ENCODE peak calls at places on chromosomes 3 and 15, in five cellular contexts. One of them, this sample, is unnamed.

GRCh38 chr15:58387130-58387529 is 44.7 kb upstream of the LIPC start:
- DNase-seq in testis: no peak
- DNase-seq in GM23338: no peak
- DNase-seq in kidney: no peak
- DNase-seq in tibial artery: no peak
- DNase-seq in this sample: no peak

GRCh38 chr3:55159711-55160110 is 231.9 kb upstream of the LRTM1 start:
- DNase-seq in GM23338: no peak
- DNase-seq in testis: no peak
- DNase-seq in tibial artery: no peak
- DNase-seq in kidney: no peak
- DNase-seq in this sample: no peak

GRCh38 chr3:158794936-158795518 is 6.8 kb upstream of the MFSD1 start:
- DNase-seq in tibial artery: no peak
- DNase-seq in testis: no peak
- DNase-seq in GM23338: peak; percentile 63
- DNase-seq in kidney: no peak
- DNase-seq in this sample: no peak

GRCh38 chr3:197015790-197016705 is 13.6 kb downstream of the MELTF start:
- DNase-seq in testis: no peak
- DNase-seq in tibial artery: no peak
- DNase-seq in GM23338: no peak
- DNase-seq in kidney: no peak
- DNase-seq in this sample: no peak

GRCh38 chr15:71054286-71054952 is 60.9 kb upstream of the THSD4 start:
- DNase-seq in kidney: no peak
- DNase-seq in testis: no peak
- DNase-seq in tibial artery: no peak
- DNase-seq in GM23338: no peak
- DNase-seq in this sample: no peak

GRCh38 chr15:68364028-68364659 is 67.8 kb downstream of the ITGA11 start:
- DNase-seq in kidney: no peak
- DNase-seq in tibial artery: peak; percentile 53
- DNase-seq in GM23338: no peak
- DNase-seq in testis: peak; percentile 91
- DNase-seq in this sample: no peak

GRCh38 chr15:76312540-76313174 is 1.4 kb upstream of the ETFA start:
- DNase-seq in GM23338: no peak
- DNase-seq in kidney: no peak
- DNase-seq in testis: no peak
- DNase-seq in tibial artery: no peak
- DNase-seq in this sample: peak; percentile 56

GRCh38 chr15:69149163-69149562 is 11.3 kb upstream of the GLCE start:
- DNase-seq in tibial artery: no peak
- DNase-seq in testis: no peak
- DNase-seq in GM23338: no peak
- DNase-seq in kidney: no peak
- DNase-seq in this sample: no peak

GRCh38 chr3:128215800-128216495 is 62.7 kb downstream of the EEFSEC start:
- DNase-seq in GM23338: peak; percentile 39
- DNase-seq in testis: no peak
- DNase-seq in tibial artery: no peak
- DNase-seq in kidney: no peak
- DNase-seq in this sample: no peak

GRCh38 chr3:160200328-160200727 is 24.9 kb upstream of the C3orf80 start:
- DNase-seq in kidney: no peak
- DNase-seq in GM23338: no peak
- DNase-seq in testis: no peak
- DNase-seq in tibial artery: no peak
- DNase-seq in this sample: no peak

GRCh38 chr3:190097025-190097424 is 23.7 kb downstream of the P3H2 start:
- DNase-seq in kidney: no peak
- DNase-seq in GM23338: no peak
- DNase-seq in testis: no peak
- DNase-seq in tibial artery: no peak
- DNase-seq in this sample: no peak

GRCh38 chr3:190092250-190092649 is 28.4 kb downstream of the P3H2 start:
- DNase-seq in GM23338: no peak
- DNase-seq in kidney: no peak
- DNase-seq in testis: no peak
- DNase-seq in tibial artery: no peak
- DNase-seq in this sample: no peak

GRCh38 chr3:190097617-190098016 is 23.1 kb downstream of the P3H2 start:
- DNase-seq in GM23338: peak; percentile 57
- DNase-seq in testis: no peak
- DNase-seq in kidney: peak; percentile 41
- DNase-seq in tibial artery: no peak
- DNase-seq in this sample: no peak

GRCh38 chr3:190096345-190096744 is 24.4 kb downstream of the P3H2 start:
- DNase-seq in tibial artery: no peak
- DNase-seq in GM23338: no peak
- DNase-seq in testis: no peak
- DNase-seq in kidney: no peak
- DNase-seq in this sample: no peak

DNA sequence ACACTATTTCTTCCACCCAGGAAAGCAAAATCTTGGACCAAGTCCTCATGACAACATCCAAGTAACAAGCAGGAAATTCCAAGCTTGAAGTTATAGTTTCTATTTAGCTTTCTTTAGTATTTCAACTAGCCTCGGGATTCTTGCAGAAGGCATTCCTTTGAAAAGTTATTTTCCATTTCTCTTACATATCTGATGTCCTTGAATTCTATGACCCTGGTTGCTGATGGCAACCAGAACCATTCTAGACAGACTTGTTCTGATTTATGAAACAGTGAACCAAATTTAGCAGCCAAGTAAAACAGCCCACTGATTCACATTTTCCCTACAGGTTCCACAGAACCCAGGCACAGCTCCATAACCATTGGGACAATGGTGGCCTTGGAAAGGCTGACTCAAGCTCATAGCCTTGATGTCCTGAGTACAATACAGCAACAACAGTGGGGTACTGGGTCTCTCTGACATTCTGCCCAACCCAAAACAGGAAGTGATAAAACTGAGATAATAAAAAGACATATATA is 26.4 kb downstream of the P3H2 start:
- DNase-seq in testis: no peak
- DNase-seq in tibial artery: no peak
- DNase-seq in kidney: no peak
- DNase-seq in GM23338: no peak
- DNase-seq in this sample: no peak
- H3K4me3 ChIP-seq in testis: no peak overlapping the region
- H3K4me3 ChIP-seq in tibial artery: no peak overlapping the region
- H3K4me3 ChIP-seq in kidney: no peak overlapping the region
- H3K4me3 ChIP-seq in GM23338: no peak overlapping the region
- H3K4me3 ChIP-seq in this sample: no peak overlapping the region

GRCh38 chr15:50046868-50047267 is 72.2 kb downstream of the ATP8B4 start:
- DNase-seq in GM23338: no peak
- DNase-seq in testis: no peak
- DNase-seq in kidney: no peak
- DNase-seq in tibial artery: no peak
- DNase-seq in this sample: no peak

GRCh38 chr15:50042775-50043174 is 76.3 kb downstream of the ATP8B4 start:
- DNase-seq in tibial artery: no peak
- DNase-seq in testis: no peak
- DNase-seq in GM23338: no peak
- DNase-seq in kidney: no peak
- DNase-seq in this sample: no peak

GRCh38 chr15:50044406-50044805 is 74.6 kb downstream of the ATP8B4 start:
- DNase-seq in kidney: no peak
- DNase-seq in testis: no peak
- DNase-seq in tibial artery: no peak
- DNase-seq in GM23338: no peak
- DNase-seq in this sample: no peak

GRCh38 chr15:50044904-50045303 is 74.1 kb downstream of the ATP8B4 start:
- DNase-seq in kidney: no peak
- DNase-seq in GM23338: no peak
- DNase-seq in tibial artery: no peak
- DNase-seq in testis: no peak
- DNase-seq in this sample: no peak

GRCh38 chr15:50046159-50046558 is 72.9 kb downstream of the ATP8B4 start:
- DNase-seq in GM23338: no peak
- DNase-seq in tibial artery: no peak
- DNase-seq in testis: no peak
- DNase-seq in kidney: no peak
- DNase-seq in this sample: no peak
- H3K4me1 ChIP-seq in GM23338: no peaks in the 10 kb centered on the region
- H3K4me1 ChIP-seq in tibial artery: no peaks in the 10 kb centered on the region
- H3K4me1 ChIP-seq in testis: no peaks in the 10 kb centered on the region
- H3K4me1 ChIP-seq in kidney: no peaks in the 10 kb centered on the region
- H3K4me1 ChIP-seq in this sample: no peaks in the 10 kb centered on the region

DNA sequence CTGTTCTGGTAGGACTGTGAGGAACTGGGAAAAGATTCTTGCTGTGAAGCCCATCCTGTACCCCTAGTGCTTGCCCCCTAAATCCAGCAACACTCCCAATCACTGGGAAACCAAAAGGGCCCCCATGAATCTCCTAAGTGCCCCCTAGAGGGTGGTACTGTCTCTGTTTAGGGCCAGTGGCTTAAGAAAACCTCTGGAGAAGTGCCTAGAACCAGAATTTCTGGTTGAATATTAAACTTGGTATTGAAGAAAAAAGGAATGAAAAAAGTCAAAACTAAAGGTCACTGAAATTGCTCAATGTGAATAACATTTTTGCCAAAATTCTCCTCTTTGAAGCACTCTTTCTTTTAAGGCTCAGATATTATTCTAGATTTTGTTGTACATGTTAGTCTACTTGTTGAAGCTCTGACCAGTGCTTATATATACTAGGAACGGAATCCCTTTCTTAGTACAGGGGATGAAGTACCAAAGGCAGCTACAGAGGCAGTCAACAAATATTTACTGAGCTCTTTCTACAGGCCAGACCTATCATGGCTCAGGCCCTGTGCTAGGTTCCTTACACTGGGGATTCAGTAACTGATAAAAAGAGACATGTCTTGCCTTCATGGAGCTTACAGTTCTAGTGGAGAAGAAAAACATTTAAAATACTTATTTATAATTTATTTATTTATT is 138.8 kb downstream of the MYLK start:
- DNase-seq in kidney: no peak
- DNase-seq in GM23338: peak; percentile 57
- DNase-seq in testis: no peak
- DNase-seq in tibial artery: no peak
- DNase-seq in this sample: no peak
- TF ChIP-seq CTCF in kidney: peak; percentile 51
- TF ChIP-seq CTCF in GM23338: peak; percentile 59
- TF ChIP-seq CTCF in testis: no peak
- TF ChIP-seq CTCF in tibial artery: peak; percentile 17
- TF ChIP-seq CTCF in this sample: peak; percentile 69

GRCh38 chr15:25670025-25670554 is 193.0 kb downstream of the ATP10A start:
- DNase-seq in tibial artery: peak; percentile 73
- DNase-seq in GM23338: peak; percentile 91
- DNase-seq in kidney: peak; percentile 86
- DNase-seq in testis: peak; percentile 88
- DNase-seq in this sample: no peak
- H3K4me3 ChIP-seq in tibial artery: peak overlapping the region; percentile 5
- H3K4me3 ChIP-seq in GM23338: peak overlapping the region; percentile 26
- H3K4me3 ChIP-seq in kidney: no peak overlapping the region
- H3K4me3 ChIP-seq in testis: no peak overlapping the region
- H3K4me3 ChIP-seq in this sample: no peak overlapping the region

DNA sequence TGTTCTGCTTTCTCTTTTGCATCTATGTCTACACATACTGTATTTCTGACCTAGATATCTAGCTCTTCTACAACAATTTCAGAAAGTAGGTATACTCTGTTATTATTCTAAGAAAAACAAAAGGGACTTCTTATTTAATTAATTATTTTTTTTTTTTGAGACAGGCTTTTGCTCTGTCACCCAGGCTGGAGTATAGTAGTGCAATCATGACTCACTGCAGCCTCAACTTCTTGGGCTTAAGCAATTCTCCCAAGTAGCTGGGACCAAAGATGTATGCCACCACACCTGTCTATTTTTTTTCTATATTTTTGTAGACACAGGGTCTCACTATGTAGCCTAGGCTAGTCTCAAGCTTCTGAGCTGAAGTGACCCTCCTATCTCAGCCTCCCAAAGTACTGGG is 130.6 kb downstream of the MBNL1 start:
- DNase-seq in GM23338: no peak
- DNase-seq in tibial artery: no peak
- DNase-seq in testis: no peak
- DNase-seq in kidney: no peak
- DNase-seq in this sample: no peak
- H3K4me1 ChIP-seq in GM23338: peaks cover 32% of the 10 kb centered on the region
- H3K4me1 ChIP-seq in tibial artery: peaks cover 3% of the 10 kb centered on the region
- H3K4me1 ChIP-seq in testis: peaks cover 24% of the 10 kb centered on the region
- H3K4me1 ChIP-seq in kidney: peaks cover 17% of the 10 kb centered on the region
- H3K4me1 ChIP-seq in this sample: no peaks in the 10 kb centered on the region

GRCh38 chr3:3020209-3020608 is 90.0 kb downstream of the IL5RA start:
- DNase-seq in kidney: no peak
- DNase-seq in GM23338: peak; percentile 44
- DNase-seq in tibial artery: no peak
- DNase-seq in testis: no peak
- DNase-seq in this sample: no peak
- TF ChIP-seq CTCF in kidney: no peak
- TF ChIP-seq CTCF in GM23338: no peak
- TF ChIP-seq CTCF in tibial artery: no peak
- TF ChIP-seq CTCF in testis: no peak
- TF ChIP-seq CTCF in this sample: no peak

This sample was measured in right lobe of liver.